ENCODE peak calls at places on chromosomes 1 and 21, in six cellular contexts. J is nephron progenitor cell, G is cardiac fibroblast, W is endothelial cell, S is transverse colon, R is thoracic aorta. M is an unnamed sample.

GRCh38 chr1:167479331-167479979 is 38.9 kb downstream of the CD247 start:
- DNase-seq in J (no peak), G (no peak), W (no peak), S (no peak), R (no peak), M (no peak)

GRCh38 chr1:69191280-69191679 is 376.4 kb upstream of the LRRC7 start:
- DNase-seq in J (no peak), G (peak; percentile 33), W (no peak), S (no peak), R (no peak), M (no peak)

GRCh38 chr1:15196807-15197530 is 43.4 kb downstream of the TMEM51 start:
- DNase-seq in J (no peak), G (no peak), W (no peak), S (peak; percentile 79), R (no peak), M (no peak)

GRCh38 chr1:2587071-2587859 is 688 bp downstream of the PRXL2B start:
- DNase-seq in J (no peak), G (peak; percentile 20), W (peak; percentile 44), S (peak; percentile 58), R (no peak), M (no peak)

GRCh38 chr1:8122477-8123407 is 96.6 kb upstream of the ERRFI1 start:
- DNase-seq in J (no peak), G (peak; percentile 40), W (no peak), S (no peak), R (no peak), M (no peak)

GRCh38 chr1:17356387-17356992 is 15.5 kb upstream of the PADI6 start:
- DNase-seq in J (no peak), G (no peak), W (no peak), S (no peak), R (no peak), M (no peak)

GRCh38 chr21:35231115-35231514 is 182.0 kb upstream of the RUNX1 start:
- DNase-seq in J (no peak), G (no peak), W (no peak), S (no peak), R (no peak), M (no peak)

GRCh38 chr1:18803859-18804258 is 55.6 kb downstream of the TAS1R2 start:
- DNase-seq in J (no peak), G (no peak), W (no peak), S (no peak), R (no peak), M (no peak)

GRCh38 chr1:17558954-17559617 is 19.6 kb downstream of the ARHGEF10L start:
- DNase-seq in J (no peak), G (no peak), W (no peak), S (no peak), R (no peak), M (no peak)

GRCh38 chr1:115958866-115959265 is 17.4 kb upstream of the SLC22A15 start:
- DNase-seq in J (no peak), G (no peak), W (no peak), S (no peak), R (no peak), M (no peak)

GRCh38 chr1:41704189-41704588 is 214.5 kb downstream of the HIVEP3 start:
- DNase-seq in J (no peak), G (peak; percentile 33), W (no peak), S (no peak), R (no peak), M (no peak)

GRCh38 chr1:59138402-59138801 is 158.5 kb upstream of the FGGY start:
- DNase-seq in J (no peak), G (peak; percentile 39), W (no peak), S (no peak), R (no peak), M (no peak)

GRCh38 chr1:1120096-1120495 is 4.2 kb upstream of the C1orf159 start:
- DNase-seq in J (no peak), G (no peak), W (no peak), S (peak; percentile 7), R (no peak), M (no peak)

GRCh38 chr1:34266127-34266951 is 89.6 kb downstream of the C1orf94 start:
- DNase-seq in J (peak; percentile 41), G (no peak), W (peak; percentile 12), S (no peak), R (no peak), M (no peak)

GRCh38 chr1:147509786-147510360 is 31.4 kb upstream of the BCL9 start:
- DNase-seq in J (no peak), G (no peak), W (no peak), S (no peak), R (no peak), M (no peak)

GRCh38 chr1:160724445-160725242 is 13.0 kb upstream of the CD48 start:
- DNase-seq in J (no peak), G (no peak), W (no peak), S (no peak), R (no peak), M (no peak)

GRCh38 chr21:26388731-26389231 is 184.3 kb downstream of the CYYR1 start:
- DNase-seq in J (no peak), G (peak; percentile 90), W (no peak), S (no peak), R (no peak), M (no peak)

GRCh38 chr1:89780721-89781120 is 40.1 kb upstream of the LRRC8D start:
- DNase-seq in J (no peak), G (peak; percentile 65), W (no peak), S (no peak), R (no peak), M (no peak)

GRCh38 chr1:149936992-149937705 is 470 bp upstream of the MTMR11 start:
- DNase-seq in J (no peak), G (peak; percentile 60), W (no peak), S (peak; percentile 72), R (no peak), M (no peak)

GRCh38 chr1:155759966-155760630 is 71.2 kb downstream of the DAP3 start:
- DNase-seq in J (no peak), G (no peak), W (no peak), S (no peak), R (no peak), M (no peak)

GRCh38 chr1:94142022-94142421 is 21.1 kb upstream of the ABCA4 start:
- DNase-seq in J (no peak), G (peak; percentile 67), W (no peak), S (no peak), R (no peak), M (no peak)

GRCh38 chr21:31543191-31543590 is 116.3 kb upstream of the SOD1 start:
- DNase-seq in J (no peak), G (peak; percentile 12), W (no peak), S (no peak), R (no peak), M (no peak)

DNA sequence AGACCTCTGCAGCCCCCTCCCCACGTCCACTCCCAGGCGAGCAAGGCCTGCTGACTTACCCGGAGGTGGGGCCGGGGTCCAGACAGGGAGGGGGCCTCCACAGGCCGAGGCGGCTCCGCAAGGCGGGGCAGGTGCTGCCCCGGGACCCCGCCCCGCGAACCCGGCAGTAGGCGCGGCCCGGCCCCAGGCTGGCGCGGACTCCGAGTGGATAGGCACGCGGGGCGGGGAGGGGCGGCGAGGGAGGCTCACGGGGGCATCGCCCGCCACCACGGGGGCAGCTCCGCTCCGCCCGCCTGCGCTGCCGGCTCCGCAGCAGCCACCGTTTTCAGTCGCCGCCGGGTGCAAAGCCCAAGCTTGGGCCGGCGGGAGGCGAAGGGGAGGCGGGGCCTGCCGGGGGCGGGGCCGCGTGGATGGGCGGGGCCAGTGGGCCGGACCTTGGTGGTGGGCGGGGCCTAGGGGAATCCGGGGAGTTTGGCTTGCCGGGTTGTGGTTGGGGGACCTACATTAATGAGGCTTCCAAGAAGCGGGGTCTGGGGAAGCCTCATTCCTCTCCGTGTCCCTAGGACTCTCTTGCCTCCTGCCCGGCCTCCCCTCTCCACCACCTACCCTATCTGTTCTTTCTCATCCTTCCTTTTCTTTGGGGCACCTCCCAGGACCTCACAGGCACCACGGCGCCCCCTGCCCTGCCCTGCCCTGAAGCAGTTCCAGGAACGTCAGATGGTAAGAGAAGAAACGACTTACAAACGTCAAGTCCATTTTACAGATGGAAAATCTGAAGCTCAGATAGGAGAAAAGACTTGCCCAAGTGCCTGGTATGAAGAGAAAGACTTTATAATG is at the start of gene RIMS3:
- DNase-seq in J (peak; percentile 93), G (peak; percentile 34), W (peak; percentile 86), S (peak; percentile 87), R (peak; percentile 18), M (peak; percentile 56)
- TF ChIP-seq CTCF in J (no peak), G (no peak), W (no peak), S (no peak), R (no peak), M (no peak)

DNA sequence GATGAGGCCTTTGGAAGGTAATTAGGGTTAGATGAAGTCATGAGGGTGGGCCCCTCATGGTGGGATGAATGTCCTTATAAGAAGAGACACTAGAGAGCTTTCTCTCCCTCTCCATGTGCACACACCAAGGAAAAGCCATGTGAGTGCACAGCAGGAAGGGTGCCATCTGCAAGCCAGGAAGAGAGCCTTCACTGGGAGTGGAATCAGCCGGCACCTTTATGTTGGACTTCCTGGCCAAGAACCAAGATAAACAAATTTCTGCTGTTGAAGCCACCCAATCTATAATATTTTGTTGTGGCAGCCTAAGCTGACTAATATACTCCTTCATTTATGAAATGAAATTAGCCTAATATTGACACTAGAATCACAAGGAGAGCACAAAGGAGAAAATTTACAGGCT is 38.2 kb upstream of the PKP1 start:
- DNase-seq in J (no peak), G (no peak), W (no peak), S (no peak), R (no peak), M (no peak)
- TF ChIP-seq CTCF in J (no peak), G (no peak), W (no peak), S (no peak), R (no peak), M (no peak)

GRCh38 chr1:26887125-26887524 is 3.0 kb downstream of the GPN2 start:
- DNase-seq in J (no peak), G (peak; percentile 62), W (no peak), S (no peak), R (no peak), M (no peak)
- TF ChIP-seq CTCF in J (no peak), G (peak; percentile 52), W (peak; percentile 25), S (peak; percentile 45), R (peak; percentile 22), M (no peak)

DNA sequence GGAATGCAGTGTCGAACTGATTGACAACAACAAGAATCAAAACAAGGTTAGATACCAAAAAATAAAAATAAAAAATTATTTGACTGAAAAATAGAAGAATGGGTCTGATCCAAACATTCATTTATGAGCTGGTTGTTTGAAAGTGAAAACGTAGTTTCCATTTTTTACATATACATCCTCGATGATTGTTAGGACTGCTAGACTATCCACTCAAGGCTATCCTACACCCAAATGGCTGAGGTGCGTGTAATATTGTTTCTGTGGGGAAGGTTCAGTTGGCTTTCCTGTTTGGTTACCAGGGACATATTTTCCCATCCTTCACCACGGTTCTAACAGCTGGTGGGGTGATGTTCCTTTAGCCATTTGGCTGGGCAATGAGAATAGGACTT is 66.2 kb downstream of the MAP3K7CL start:
- DNase-seq in J (no peak), G (no peak), W (no peak), S (no peak), R (no peak), M (no peak)
- TF ChIP-seq CTCF in J (no peak), G (no peak), W (no peak), S (no peak), R (no peak), M (no peak)

GRCh38 chr1:82390627-82391026 is 589.9 kb downstream of the ADGRL2 start:
- DNase-seq in J (no peak), G (no peak), W (no peak), S (no peak), R (no peak), M (no peak)
- TF ChIP-seq CTCF in J (no peak), G (no peak), W (no peak), S (no peak), R (no peak), M (no peak)